ENCODE peak calls at places on chromosomes 2 and 18, in six cellular contexts. L is LHCN-M2, R is M059J, A is left cardiac atrium, G is NCI-H460, U is nucleus accumbens. E is an unnamed sample.

GRCh38 chr2:135744761-135745314 is 3.2 kb downstream of the UBXN4 start:
- DNase-seq in G (no peak), L (peak; percentile 60), R (peak; percentile 55), U (no peak), A (no peak), E (peak; percentile 54)

GRCh38 chr18:67776929-67777328 is 260.4 kb upstream of the DSEL start:
- DNase-seq in G (no peak), A (no peak), R (no peak), L (no peak), U (no peak), E (no peak)

GRCh38 chr2:28423856-28424605 is 31.4 kb downstream of the FOSL2 start:
- DNase-seq in A (no peak), L (no peak), R (no peak), G (no peak), U (no peak), E (no peak)

GRCh38 chr2:240200230-240201051 is 60.0 kb upstream of the OTOS start:
- DNase-seq in R (no peak), G (no peak), L (peak; percentile 54), A (no peak), U (no peak), E (peak; percentile 86)

GRCh38 chr2:167240671-167241070 is 352.4 kb downstream of the XIRP2 start:
- DNase-seq in G (no peak), R (no peak), A (no peak), U (no peak), L (no peak), E (no peak)

GRCh38 chr2:240949791-240950705 is 43.9 kb downstream of the CROCC2 start:
- DNase-seq in L (no peak), U (no peak), G (no peak), A (no peak), R (no peak), E (no peak)

GRCh38 chr2:171347158-171347557 is 86.6 kb downstream of the METTL8 start:
- DNase-seq in L (peak; percentile 35), G (no peak), U (no peak), R (peak; percentile 70), A (no peak), E (no peak)

GRCh38 chr2:222756362-222756831 is 84.9 kb downstream of the MOGAT1 start:
- DNase-seq in A (no peak), U (no peak), R (no peak), G (no peak), L (no peak), E (peak; percentile 55)

GRCh38 chr2:66488946-66489345 is 54.0 kb downstream of the MEIS1 start:
- DNase-seq in R (no peak), G (no peak), L (no peak), U (no peak), A (no peak), E (no peak)

GRCh38 chr2:218224206-218224605 is 7.2 kb downstream of the ARPC2 start:
- DNase-seq in U (no peak), A (no peak), R (no peak), G (no peak), L (no peak), E (no peak)

GRCh38 chr18:42649636-42650035 is 465.8 kb downstream of the RIT2 start:
- DNase-seq in R (peak; percentile 58), L (no peak), U (no peak), A (no peak), G (no peak), E (no peak)

GRCh38 chr2:197862556-197862955 is 58.2 kb downstream of the PLCL1 start:
- DNase-seq in G (no peak), A (no peak), L (no peak), U (no peak), R (no peak), E (no peak)

GRCh38 chr18:62571037-62571436 is 48.2 kb downstream of the ZCCHC2 start:
- DNase-seq in L (no peak), U (no peak), R (no peak), G (no peak), A (no peak), E (no peak)

GRCh38 chr2:211877061-211877460 is 661.5 kb downstream of the ERBB4 start:
- DNase-seq in A (no peak), L (peak; percentile 13), U (no peak), G (no peak), R (peak; percentile 4), E (no peak)

GRCh38 chr18:25113081-25113480 is 238.9 kb downstream of the ZNF521 start:
- DNase-seq in L (no peak), G (no peak), A (no peak), U (no peak), R (no peak), E (no peak)

GRCh38 chr2:133053541-133053940 is 383.5 kb upstream of the LYPD1 start:
- DNase-seq in A (no peak), U (no peak), G (no peak), R (no peak), L (no peak), E (no peak)

GRCh38 chr2:203656522-203657287 is 49.7 kb upstream of the CD28 start:
- DNase-seq in U (no peak), A (peak; percentile 56), L (no peak), R (no peak), G (peak; percentile 93), E (no peak)

GRCh38 chr18:59416818-59417217 is 57.8 kb upstream of the LMAN1 start:
- DNase-seq in R (no peak), U (no peak), G (no peak), L (peak; percentile 20), A (no peak), E (no peak)

GRCh38 chr2:237482485-237482884 is 4.6 kb upstream of the MLPH start:
- DNase-seq in L (peak; percentile 95), A (peak; percentile 77), R (no peak), G (no peak), U (no peak), E (peak; percentile 31)

GRCh38 chr18:10661333-10661732 is 135.5 kb downstream of the NAPG start:
- DNase-seq in L (peak; percentile 49), A (no peak), U (no peak), R (peak; percentile 79), G (no peak), E (peak; percentile 9)